ENCODE peak calls at places on chromosomes 2 and 18, in six cellular contexts. L is cardiac fibroblast, O is SW480, V is H7, X is ELR, N is SK-N-MC. R is an unnamed sample.

GRCh38 chr2:1607236-1607920 is 136.9 kb downstream of the PXDN start:
- DNase-seq in X (no peak), N (no peak), L (no peak), V (peak; percentile 11), O (no peak), R (no peak)

GRCh38 chr2:237674731-237675276 is 47.4 kb downstream of the LRRFIP1 start:
- DNase-seq in O (peak; percentile 72), X (peak; percentile 78), N (no peak), L (peak; percentile 80), V (peak; percentile 85), R (peak; percentile 70)

GRCh38 chr2:156625360-156625995 is 189.3 kb downstream of the GPD2 start:
- DNase-seq in L (no peak), V (no peak), N (no peak), O (no peak), X (no peak), R (no peak)

GRCh38 chr18:7447629-7448028 is 119.5 kb upstream of the PTPRM start:
- DNase-seq in X (peak; percentile 10), O (no peak), L (peak; percentile 9), N (no peak), V (no peak), R (no peak)

GRCh38 chr2:157737636-157738035 is 109.0 kb upstream of the ACVR1C start:
- DNase-seq in L (no peak), V (no peak), O (no peak), X (no peak), N (no peak), R (no peak)

GRCh38 chr2:16285813-16286510 is 345.6 kb downstream of the MYCN start:
- DNase-seq in O (no peak), X (no peak), N (no peak), L (no peak), V (no peak), R (no peak)

GRCh38 chr18:60649816-60650215 is 277.2 kb upstream of the MC4R start:
- DNase-seq in L (no peak), N (no peak), X (no peak), O (no peak), V (no peak), R (no peak)

GRCh38 chr2:5022056-5022455 is 670.1 kb upstream of the SOX11 start:
- DNase-seq in X (no peak), V (no peak), L (no peak), N (no peak), O (no peak), R (no peak)

GRCh38 chr2:70934981-70935380 is 719 bp upstream of the ATP6V1B1 start:
- DNase-seq in X (no peak), N (no peak), V (no peak), L (no peak), O (no peak), R (no peak)

GRCh38 chr18:59005266-59005665 is 134.4 kb upstream of the SEC11C start:
- DNase-seq in N (peak; percentile 99), L (peak; percentile 82), O (no peak), V (peak; percentile 22), X (peak; percentile 60), R (no peak)

GRCh38 chr2:235026137-235026536 is 74.3 kb downstream of the SH3BP4 start:
- DNase-seq in V (no peak), O (peak; percentile 35), X (peak; percentile 93), N (no peak), L (peak; percentile 95), R (peak; percentile 84)

GRCh38 chr18:74778191-74778847 is 180.6 kb downstream of the ZNF407 start:
- DNase-seq in L (peak; percentile 25), N (no peak), O (no peak), X (no peak), V (no peak), R (no peak)

GRCh38 chr2:68925298-68925885 is 27.3 kb downstream of the GKN2 start:
- DNase-seq in L (peak; percentile 75), N (peak; percentile 32), O (peak; percentile 62), X (peak; percentile 70), V (peak; percentile 65), R (no peak)

GRCh38 chr18:79911009-79911870 is 40.2 kb downstream of the SLC66A2 start:
- DNase-seq in L (no peak), O (no peak), N (no peak), X (no peak), V (peak; percentile 89), R (no peak)

GRCh38 chr2:241582806-241583205 is 24.3 kb downstream of the BOK start:
- DNase-seq in N (no peak), L (no peak), V (no peak), O (no peak), X (no peak), R (no peak)

GRCh38 chr18:41052625-41053024 is 902.4 kb upstream of the PIK3C3 start:
- DNase-seq in L (no peak), X (no peak), O (no peak), N (no peak), V (no peak), R (no peak)

GRCh38 chr2:157918319-157918718 is 42.2 kb upstream of the ACVR1 start:
- DNase-seq in X (no peak), L (no peak), V (no peak), N (no peak), O (no peak), R (no peak)

GRCh38 chr2:7844414-7844961 is 837.4 kb upstream of the ID2 start:
- DNase-seq in V (peak; percentile 30), X (no peak), N (no peak), O (no peak), L (peak; percentile 3), R (no peak)

GRCh38 chr2:238259085-238260020 is 19.5 kb upstream of the HES6 start:
- DNase-seq in N (no peak), V (peak; percentile 48), L (no peak), O (no peak), X (no peak), R (no peak)

GRCh38 chr2:32711219-32711618 is 83.4 kb downstream of the TTC27 start:
- DNase-seq in X (peak; percentile 77), L (peak; percentile 94), N (no peak), V (no peak), O (no peak), R (no peak)